ENCODE peak calls at places on chromosome 3, in four cellular contexts. K is lower leg skin, F is stomach, R is A549. V is an unnamed sample.

GRCh38 chr3:185517387-185517786 is 18.6 kb upstream of the TMEM41A start:
- DNase-seq in K (no peak), F (no peak), R (no peak), V (no peak)

GRCh38 chr3:159273608-159274007 is 471.8 kb downstream of the MFSD1 start:
- DNase-seq in K (no peak), F (no peak), R (no peak), V (peak)

GRCh38 chr3:143608966-143609365 is 239.3 kb downstream of the SLC9A9 start:
- DNase-seq in K (no peak), F (no peak), R (no peak), V (no peak)

GRCh38 chr3:32340039-32340438 is 51.6 kb upstream of the CMTM7 start:
- DNase-seq in K (no peak), F (no peak), R (peak), V (peak)

GRCh38 chr3:184636774-184637316 is 75.0 kb downstream of the MAGEF1 start:
- DNase-seq in K (no peak), F (peak), R (no peak), V (no peak)

GRCh38 chr3:100335137-100335833 is 728 bp downstream of the NIT2 start:
- DNase-seq in K (no peak), F (no peak), R (peak), V (peak)

GRCh38 chr3:182414586-182414985 is 378.7 kb upstream of the ATP11B start:
- DNase-seq in K (no peak), F (no peak), R (no peak), V (no peak)

GRCh38 chr3:66582721-66583141 is 81.9 kb upstream of the LRIG1 start:
- DNase-seq in K (no peak), F (no peak), R (no peak), V (no peak)

GRCh38 chr3:102098130-102098885 is 249.0 kb downstream of the NFKBIZ start:
- DNase-seq in K (no peak), F (no peak), R (no peak), V (no peak)

GRCh38 chr3:52128118-52128683 is 26.0 kb downstream of the POC1A start:
- DNase-seq in K (no peak), F (peak), R (peak), V (peak)

GRCh38 chr3:60010778-60011177 is 961.0 kb upstream of the CFAP20DC start:
- DNase-seq in K (no peak), F (no peak), R (no peak), V (no peak)

GRCh38 chr3:33061782-33062181 is 35.2 kb downstream of the GLB1 start:
- DNase-seq in K (no peak), F (no peak), R (no peak), V (no peak)

GRCh38 chr3:122942937-122943827 is 84.4 kb downstream of the SEMA5B start:
- DNase-seq in K (no peak), F (peak), R (peak), V (peak)

GRCh38 chr3:49410844-49411549 is 779 bp downstream of the RHOA start:
- DNase-seq in K (peak), F (no peak), R (no peak), V (peak)

GRCh38 chr3:133865136-133865855 is 30.4 kb downstream of the RAB6B start:
- DNase-seq in K (peak), F (no peak), R (no peak), V (no peak)

GRCh38 chr3:52845157-52845556 is 10.3 kb upstream of the MUSTN1 start:
- DNase-seq in K (no peak), F (peak), R (no peak), V (no peak)

GRCh38 chr3:107412376-107412775 is 35.1 kb downstream of the CCDC54 start:
- DNase-seq in K (no peak), F (no peak), R (no peak), V (peak)

GRCh38 chr3:94234177-94234788 is 171.4 kb downstream of the NSUN3 start:
- DNase-seq in K (no peak), F (no peak), R (peak), V (peak)

GRCh38 chr3:42732829-42733459 is 30.3 kb upstream of the HHATL start:
- DNase-seq in K (peak), F (no peak), R (no peak), V (no peak)

GRCh38 chr3:59300727-59301134 is 250.9 kb upstream of the CFAP20DC start:
- DNase-seq in K (no peak), F (no peak), R (no peak), V (no peak)

GRCh38 chr3:11410564-11410963 is 138.4 kb downstream of the ATG7 start:
- DNase-seq in K (no peak), F (no peak), R (no peak), V (no peak)

GRCh38 chr3:72265250-72265649 is 480.3 kb upstream of the PROK2 start:
- DNase-seq in K (no peak), F (no peak), R (no peak), V (peak)

GRCh38 chr3:159221335-159221734 is 419.5 kb downstream of the MFSD1 start:
- DNase-seq in K (no peak), F (no peak), R (no peak), V (no peak)

GRCh38 chr3:149376728-149377407 is 581 bp downstream of the TM4SF1 start:
- DNase-seq in K (no peak), F (no peak), R (no peak), V (no peak)

GRCh38 chr3:175200391-175200790 is 341.3 kb downstream of the NAALADL2 start:
- DNase-seq in K (no peak), F (no peak), R (no peak), V (no peak)

GRCh38 chr3:32278714-32279113 is 40.2 kb downstream of the CMTM8 start:
- DNase-seq in K (no peak), F (no peak), R (no peak), V (no peak)

DNA sequence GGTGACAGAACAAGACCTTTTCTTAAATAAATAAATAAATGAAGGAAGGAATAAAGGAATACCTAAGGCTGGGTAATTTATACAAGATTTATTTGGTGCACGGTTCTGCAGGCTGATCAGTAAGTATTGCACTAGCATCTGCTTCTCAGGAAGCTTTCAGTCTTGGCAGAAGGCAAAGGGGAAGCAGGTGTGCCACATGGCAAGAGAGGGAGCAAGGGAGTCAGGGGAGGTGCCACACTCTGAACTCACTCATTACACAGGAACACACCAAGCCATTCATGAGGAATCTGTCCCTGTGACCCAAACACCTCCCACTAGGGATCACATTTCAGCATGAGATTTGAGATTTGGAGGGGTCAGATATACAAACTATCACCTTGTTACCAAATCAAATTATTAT is 56.4 kb downstream of the PRKCI start:
- DNase-seq in K (no peak), F (no peak), R (no peak), V (no peak)
- TF ChIP-seq POLR2A in K (no peak), F (no peak), R (no peak), V (no peak)

GRCh38 chr3:177358968-177359600 is 161.8 kb upstream of the TBL1XR1 start:
- DNase-seq in K (peak), F (peak), R (peak), V (peak)

GRCh38 chr3:177357352-177358084 is 160.2 kb upstream of the TBL1XR1 start:
- DNase-seq in K (peak), F (peak), R (peak), V (peak)

GRCh38 chr3:177356113-177356512 is 158.8 kb upstream of the TBL1XR1 start:
- DNase-seq in K (peak), F (no peak), R (no peak), V (no peak)

GRCh38 chr3:177359601-177360357 is 162.5 kb upstream of the TBL1XR1 start:
- DNase-seq in K (peak), F (peak), R (peak), V (peak)

GRCh38 chr3:177358085-177358967 is 161.0 kb upstream of the TBL1XR1 start:
- DNase-seq in K (peak), F (peak), R (peak), V (peak)
- TF ChIP-seq POLR2A in K (no peak), F (no peak), R (no peak), V (no peak)

GRCh38 chr3:173397161-173398110 is at the start of gene NLGN1:
- DNase-seq in K (peak), F (peak), R (no peak), V (peak)
- TF ChIP-seq POLR2A in K (no peak), F (no peak), R (no peak), V (no peak)

GRCh38 chr3:47513125-47513929 is at the start of gene ELP6:
- DNase-seq in K (peak), F (peak), R (peak), V (peak)
- TF ChIP-seq POLR2A in K (no peak), F (no peak), R (peak), V (peak)

GRCh38 chr3:71129611-71130515 is 453.7 kb downstream of the FOXP1 start:
- DNase-seq in K (no peak), F (no peak), R (no peak), V (peak)
- TF ChIP-seq POLR2A in K (no peak), F (no peak), R (no peak), V (peak)

DNA sequence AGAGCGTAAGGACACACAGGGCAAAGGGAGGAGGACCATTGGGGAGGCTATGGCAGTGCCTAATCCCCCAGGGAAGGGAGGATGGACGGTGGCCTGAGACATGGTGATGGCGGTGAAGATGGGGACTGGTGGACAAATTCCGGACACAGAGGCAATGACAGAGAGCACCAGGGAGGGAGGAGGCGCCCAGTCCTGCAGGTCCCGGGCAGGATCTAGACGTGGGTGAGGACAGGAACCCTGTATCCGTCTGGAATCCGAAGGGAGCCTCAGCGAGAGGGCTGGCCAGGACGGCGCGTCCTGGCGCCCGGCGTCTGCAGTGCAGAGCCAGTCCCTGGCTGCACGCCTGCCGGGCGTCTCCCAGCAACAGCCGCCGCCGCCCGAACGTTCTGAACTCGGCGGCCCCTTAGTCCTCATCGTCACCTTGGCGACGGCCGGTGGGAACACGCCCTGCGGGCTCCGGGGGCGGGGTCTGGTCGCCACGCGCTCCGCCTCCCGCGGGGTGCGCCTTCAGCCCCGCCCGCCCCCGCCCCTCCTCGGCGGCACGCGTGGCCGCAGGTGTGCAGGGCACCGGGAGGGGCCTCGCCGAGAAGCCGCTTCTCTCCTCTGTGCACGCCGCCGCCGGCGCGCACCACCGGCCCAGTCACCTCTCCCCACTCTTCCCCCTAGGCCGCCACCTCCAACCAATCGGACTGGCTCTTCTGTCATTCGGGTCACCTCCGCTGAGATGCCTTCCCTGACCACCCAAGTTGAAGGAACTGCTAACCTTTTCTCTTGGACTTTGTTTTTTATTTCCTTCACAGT is 11.6 kb downstream of the XIRP1 start:
- DNase-seq in K (peak), F (peak), R (peak), V (peak)
- TF ChIP-seq POLR2A in K (no peak), F (no peak), R (no peak), V (peak)

DNA sequence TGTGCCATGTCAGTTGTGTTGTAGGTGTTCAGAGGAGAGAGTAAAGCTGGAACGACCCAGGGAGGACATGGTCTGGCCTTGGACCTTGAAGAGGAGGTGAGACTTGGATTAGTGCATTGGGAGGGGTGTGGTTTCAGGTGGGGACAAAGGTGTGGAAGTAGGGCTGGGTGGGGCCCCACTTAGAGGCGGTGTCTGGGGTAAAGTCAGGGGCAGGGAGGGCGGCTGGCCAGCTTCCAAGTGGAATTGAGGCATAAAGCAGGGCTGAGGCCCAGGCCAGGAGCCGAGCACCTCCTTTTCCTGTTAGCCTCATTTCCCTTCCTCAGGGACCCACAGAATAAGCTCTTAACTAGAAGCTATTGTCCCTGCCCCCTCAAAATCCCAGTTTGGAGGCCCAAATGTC is 36.2 kb upstream of the FLNB start:
- DNase-seq in K (no peak), F (peak), R (no peak), V (no peak)
- TF ChIP-seq POLR2A in K (no peak), F (no peak), R (no peak), V (no peak)

DNA sequence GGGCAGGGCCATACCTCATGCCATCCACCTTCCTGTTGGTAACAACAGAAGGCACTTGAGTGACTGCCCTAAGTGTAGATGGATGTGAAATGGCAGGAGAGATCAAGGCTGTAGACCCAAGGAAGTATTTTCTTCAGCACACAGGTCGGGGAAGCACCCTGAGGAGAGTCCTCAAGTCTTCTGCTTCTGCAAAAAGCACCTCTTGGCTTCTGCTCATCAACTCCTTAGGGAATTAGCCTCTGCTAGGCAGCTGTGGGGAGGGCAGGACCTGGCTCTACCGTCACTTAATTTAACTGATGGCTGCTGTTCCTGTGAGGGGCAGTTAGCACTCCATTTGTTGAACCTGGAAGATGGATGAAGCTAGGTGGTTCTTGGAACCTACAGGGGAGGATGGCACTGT is 6.9 kb upstream of the CACNA2D2 start:
- DNase-seq in K (no peak), F (no peak), R (no peak), V (no peak)
- TF ChIP-seq POLR2A in K (no peak), F (no peak), R (no peak), V (no peak)

DNA sequence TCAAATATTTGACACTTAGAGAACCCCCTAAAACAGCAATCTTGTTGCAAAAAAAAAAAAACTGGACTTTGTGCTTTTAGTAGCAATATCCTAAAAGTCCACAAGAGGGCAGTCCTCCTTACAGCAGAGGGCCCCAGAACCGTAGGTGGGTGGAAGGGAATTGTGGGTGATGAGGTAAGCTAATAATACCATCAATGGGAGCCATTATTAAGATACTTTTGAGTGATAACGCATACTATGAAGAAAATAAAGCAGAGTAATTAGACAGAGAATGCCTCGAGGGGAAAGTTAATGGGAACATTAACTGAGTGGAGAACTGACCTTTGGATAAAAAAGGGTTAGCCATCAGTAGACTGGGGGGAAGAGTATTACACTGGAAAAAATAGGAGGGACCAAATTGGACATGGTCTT is 229.9 kb downstream of the THRB start:
- DNase-seq in K (no peak), F (no peak), R (peak), V (peak)
- TF ChIP-seq POLR2A in K (no peak), F (no peak), R (no peak), V (no peak)